ENCODE peak calls at places on chromosomes 2 and 18, in five cellular contexts. One of them, this sample, is unnamed.

GRCh38 chr2:57760448-57760847 is 286.2 kb upstream of the VRK2 start:
- DNase-seq in kidney: no peak
- DNase-seq in MM.1S: no peak
- DNase-seq in neural progenitor cell: peak
- DNase-seq in astrocyte of the spinal cord: no peak
- DNase-seq in this sample: no peak

GRCh38 chr2:208265371-208265806 is 666 bp upstream of the PIKFYVE start:
- DNase-seq in kidney: peak
- DNase-seq in MM.1S: peak
- DNase-seq in neural progenitor cell: peak
- DNase-seq in astrocyte of the spinal cord: no peak
- DNase-seq in this sample: peak

GRCh38 chr2:73257425-73258125 is 23.5 kb downstream of the CCT7 start:
- DNase-seq in kidney: no peak
- DNase-seq in MM.1S: no peak
- DNase-seq in neural progenitor cell: no peak
- DNase-seq in astrocyte of the spinal cord: no peak
- DNase-seq in this sample: no peak

GRCh38 chr2:190651413-190651812 is 2.5 kb downstream of the NAB1 start:
- DNase-seq in kidney: no peak
- DNase-seq in MM.1S: no peak
- DNase-seq in neural progenitor cell: no peak
- DNase-seq in astrocyte of the spinal cord: no peak
- DNase-seq in this sample: no peak

GRCh38 chr2:235194836-235195235 is 243.0 kb downstream of the SH3BP4 start:
- DNase-seq in kidney: no peak
- DNase-seq in MM.1S: no peak
- DNase-seq in neural progenitor cell: no peak
- DNase-seq in astrocyte of the spinal cord: no peak
- DNase-seq in this sample: no peak

GRCh38 chr2:230924470-230925341 is at the start of gene GPR55:
- DNase-seq in kidney: no peak
- DNase-seq in MM.1S: no peak
- DNase-seq in neural progenitor cell: peak
- DNase-seq in astrocyte of the spinal cord: no peak
- DNase-seq in this sample: no peak

GRCh38 chr2:225177098-225177497 is 134.8 kb upstream of the DOCK10 start:
- DNase-seq in kidney: no peak
- DNase-seq in MM.1S: no peak
- DNase-seq in neural progenitor cell: no peak
- DNase-seq in astrocyte of the spinal cord: peak
- DNase-seq in this sample: peak

GRCh38 chr2:68774569-68775271 is 40.1 kb downstream of the ARHGAP25 start:
- DNase-seq in kidney: peak
- DNase-seq in MM.1S: peak
- DNase-seq in neural progenitor cell: no peak
- DNase-seq in astrocyte of the spinal cord: no peak
- DNase-seq in this sample: peak

GRCh38 chr2:32697156-32697555 is 69.3 kb downstream of the TTC27 start:
- DNase-seq in kidney: no peak
- DNase-seq in MM.1S: no peak
- DNase-seq in neural progenitor cell: no peak
- DNase-seq in astrocyte of the spinal cord: peak
- DNase-seq in this sample: peak

GRCh38 chr2:241808051-241808450 is 942 bp upstream of the NEU4 start:
- DNase-seq in kidney: peak
- DNase-seq in MM.1S: no peak
- DNase-seq in neural progenitor cell: no peak
- DNase-seq in astrocyte of the spinal cord: no peak
- DNase-seq in this sample: peak

GRCh38 chr2:134718095-134718955 is 475 bp downstream of the TMEM163 start:
- DNase-seq in kidney: peak
- DNase-seq in MM.1S: no peak
- DNase-seq in neural progenitor cell: peak
- DNase-seq in astrocyte of the spinal cord: no peak
- DNase-seq in this sample: no peak

GRCh38 chr2:15359716-15360531 is 201.2 kb downstream of the NBAS start:
- DNase-seq in kidney: no peak
- DNase-seq in MM.1S: no peak
- DNase-seq in neural progenitor cell: no peak
- DNase-seq in astrocyte of the spinal cord: peak
- DNase-seq in this sample: peak

GRCh38 chr2:157874997-157875719 is 972 bp downstream of the ACVR1 start:
- DNase-seq in kidney: peak
- DNase-seq in MM.1S: peak
- DNase-seq in neural progenitor cell: peak
- DNase-seq in astrocyte of the spinal cord: peak
- DNase-seq in this sample: peak

GRCh38 chr2:3179208-3179607 is 198.4 kb downstream of the EIPR1 start:
- DNase-seq in kidney: no peak
- DNase-seq in MM.1S: no peak
- DNase-seq in neural progenitor cell: peak
- DNase-seq in astrocyte of the spinal cord: no peak
- DNase-seq in this sample: no peak

GRCh38 chr2:160792837-160793236 is 299.2 kb upstream of the RBMS1 start:
- DNase-seq in kidney: no peak
- DNase-seq in MM.1S: no peak
- DNase-seq in neural progenitor cell: no peak
- DNase-seq in astrocyte of the spinal cord: no peak
- DNase-seq in this sample: no peak

GRCh38 chr2:144334551-144334950 is 185.4 kb downstream of the ZEB2 start:
- DNase-seq in kidney: no peak
- DNase-seq in MM.1S: no peak
- DNase-seq in neural progenitor cell: no peak
- DNase-seq in astrocyte of the spinal cord: no peak
- DNase-seq in this sample: no peak

GRCh38 chr2:206211657-206212255 is 52.1 kb downstream of the EEF1B2 start:
- DNase-seq in kidney: no peak
- DNase-seq in MM.1S: no peak
- DNase-seq in neural progenitor cell: no peak
- DNase-seq in astrocyte of the spinal cord: peak
- DNase-seq in this sample: peak

GRCh38 chr2:236636714-236637485 is 67.3 kb downstream of the ACKR3 start:
- DNase-seq in kidney: no peak
- DNase-seq in MM.1S: no peak
- DNase-seq in neural progenitor cell: no peak
- DNase-seq in astrocyte of the spinal cord: no peak
- DNase-seq in this sample: no peak

GRCh38 chr2:42163444-42164045 is 5.6 kb upstream of the EML4 start:
- DNase-seq in kidney: no peak
- DNase-seq in MM.1S: no peak
- DNase-seq in neural progenitor cell: no peak
- DNase-seq in astrocyte of the spinal cord: no peak
- DNase-seq in this sample: peak

GRCh38 chr18:54388203-54389142 is 30.8 kb downstream of the C18orf54 start:
- DNase-seq in kidney: no peak
- DNase-seq in MM.1S: peak
- DNase-seq in neural progenitor cell: peak
- DNase-seq in astrocyte of the spinal cord: peak
- DNase-seq in this sample: peak

GRCh38 chr2:27323592-27324285 is 842 bp upstream of the MPV17 start:
- DNase-seq in kidney: no peak
- DNase-seq in MM.1S: peak
- DNase-seq in neural progenitor cell: no peak
- DNase-seq in astrocyte of the spinal cord: no peak
- DNase-seq in this sample: no peak

GRCh38 chr2:27322301-27322765 is 564 bp downstream of the MPV17 start:
- DNase-seq in kidney: peak
- DNase-seq in MM.1S: no peak
- DNase-seq in neural progenitor cell: no peak
- DNase-seq in astrocyte of the spinal cord: no peak
- DNase-seq in this sample: peak

GRCh38 chr2:27322766-27323591 is at the start of gene MPV17:
- DNase-seq in kidney: peak
- DNase-seq in MM.1S: peak
- DNase-seq in neural progenitor cell: peak
- DNase-seq in astrocyte of the spinal cord: peak
- DNase-seq in this sample: peak

GRCh38 chr2:27324720-27325119 is 1.8 kb upstream of the MPV17 start:
- DNase-seq in kidney: no peak
- DNase-seq in MM.1S: no peak
- DNase-seq in neural progenitor cell: no peak
- DNase-seq in astrocyte of the spinal cord: no peak
- DNase-seq in this sample: no peak

DNA sequence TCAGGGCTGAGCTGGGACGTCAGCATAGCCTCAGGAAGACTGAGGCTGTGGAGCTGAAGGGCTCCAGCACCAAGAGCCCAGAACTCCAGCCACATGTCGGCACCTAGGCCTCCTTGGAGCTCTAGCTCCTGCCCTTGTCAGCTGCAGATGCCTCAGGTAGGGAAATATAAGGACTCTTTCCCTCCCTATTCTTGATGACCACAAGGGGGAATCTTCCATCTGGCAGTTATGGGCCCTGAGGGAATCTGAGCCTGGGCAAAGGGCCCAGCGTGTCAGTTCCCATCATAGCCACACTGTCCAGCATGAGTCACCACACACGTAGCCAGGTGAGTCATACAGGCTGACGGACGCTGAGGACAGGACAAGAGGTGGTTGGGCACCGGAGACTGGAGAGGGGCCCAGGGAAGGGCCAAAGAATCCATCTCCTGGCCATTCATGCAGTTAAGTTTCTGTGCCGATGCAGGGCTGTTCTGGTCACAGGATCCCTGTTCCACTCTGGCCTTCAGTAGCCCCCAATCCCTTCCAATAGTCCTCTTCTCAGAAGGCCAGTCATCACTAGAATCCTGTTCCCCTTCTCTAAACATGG is 1.8 kb downstream of the MPV17 start:
- DNase-seq in kidney: peak
- DNase-seq in MM.1S: no peak
- DNase-seq in neural progenitor cell: peak
- DNase-seq in astrocyte of the spinal cord: peak
- DNase-seq in this sample: peak
- TF ChIP-seq CTCF in kidney: peak
- TF ChIP-seq CTCF in MM.1S: peak
- TF ChIP-seq CTCF in neural progenitor cell: peak
- TF ChIP-seq CTCF in astrocyte of the spinal cord: peak
- TF ChIP-seq CTCF in this sample: peak

DNA sequence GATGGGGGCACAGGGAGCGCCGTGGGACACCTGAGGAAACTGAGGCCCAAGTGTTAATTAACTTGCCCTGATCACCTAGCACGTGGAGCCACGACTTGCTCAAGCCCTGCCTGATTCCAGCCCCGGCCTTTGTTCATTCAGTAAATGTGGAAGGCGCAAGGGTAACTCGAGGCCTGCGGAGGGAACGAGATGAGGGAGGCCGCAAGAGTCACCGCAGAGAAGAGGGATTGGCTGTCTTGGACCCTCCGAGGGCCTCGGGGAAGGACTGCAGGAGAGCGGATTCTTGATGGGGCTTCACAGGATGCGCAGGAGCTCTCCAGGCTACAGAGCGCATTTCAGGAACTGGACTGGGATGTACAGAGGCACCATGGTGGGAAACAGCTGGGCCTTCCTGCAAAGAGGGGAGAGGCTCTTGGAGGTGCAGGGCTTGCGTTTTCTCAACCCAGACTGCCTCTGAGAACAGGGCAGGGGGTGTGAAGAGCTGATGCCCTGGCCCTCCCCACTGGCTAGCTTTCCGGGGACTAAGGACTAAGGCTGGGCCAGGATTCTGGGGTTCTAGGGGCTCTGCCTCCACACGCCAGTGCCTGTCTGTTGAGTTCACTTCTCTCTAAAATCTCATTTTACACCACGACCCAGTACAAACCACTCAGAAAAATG is 569 bp upstream of the ANKMY1 start:
- DNase-seq in kidney: no peak
- DNase-seq in MM.1S: no peak
- DNase-seq in neural progenitor cell: peak
- DNase-seq in astrocyte of the spinal cord: no peak
- DNase-seq in this sample: no peak
- H3K4me3 ChIP-seq in kidney: no peak
- H3K4me3 ChIP-seq in MM.1S: no peak
- H3K4me3 ChIP-seq in neural progenitor cell: peak
- H3K4me3 ChIP-seq in astrocyte of the spinal cord: peak
- H3K4me3 ChIP-seq in this sample: peak

GRCh38 chr2:156339866-156340265 is 7.3 kb upstream of the NR4A2 start:
- DNase-seq in kidney: no peak
- DNase-seq in MM.1S: no peak
- DNase-seq in neural progenitor cell: no peak
- DNase-seq in astrocyte of the spinal cord: no peak
- DNase-seq in this sample: no peak

GRCh38 chr2:156342252-156343095 is 10.0 kb upstream of the NR4A2 start:
- DNase-seq in kidney: peak
- DNase-seq in MM.1S: peak
- DNase-seq in neural progenitor cell: peak
- DNase-seq in astrocyte of the spinal cord: peak
- DNase-seq in this sample: peak

GRCh38 chr2:156340377-156340776 is 7.9 kb upstream of the NR4A2 start:
- DNase-seq in kidney: no peak
- DNase-seq in MM.1S: no peak
- DNase-seq in neural progenitor cell: no peak
- DNase-seq in astrocyte of the spinal cord: no peak
- DNase-seq in this sample: no peak

GRCh38 chr2:156341482-156342251 is 9.1 kb upstream of the NR4A2 start:
- DNase-seq in kidney: peak
- DNase-seq in MM.1S: peak
- DNase-seq in neural progenitor cell: peak
- DNase-seq in astrocyte of the spinal cord: peak
- DNase-seq in this sample: peak

DNA sequence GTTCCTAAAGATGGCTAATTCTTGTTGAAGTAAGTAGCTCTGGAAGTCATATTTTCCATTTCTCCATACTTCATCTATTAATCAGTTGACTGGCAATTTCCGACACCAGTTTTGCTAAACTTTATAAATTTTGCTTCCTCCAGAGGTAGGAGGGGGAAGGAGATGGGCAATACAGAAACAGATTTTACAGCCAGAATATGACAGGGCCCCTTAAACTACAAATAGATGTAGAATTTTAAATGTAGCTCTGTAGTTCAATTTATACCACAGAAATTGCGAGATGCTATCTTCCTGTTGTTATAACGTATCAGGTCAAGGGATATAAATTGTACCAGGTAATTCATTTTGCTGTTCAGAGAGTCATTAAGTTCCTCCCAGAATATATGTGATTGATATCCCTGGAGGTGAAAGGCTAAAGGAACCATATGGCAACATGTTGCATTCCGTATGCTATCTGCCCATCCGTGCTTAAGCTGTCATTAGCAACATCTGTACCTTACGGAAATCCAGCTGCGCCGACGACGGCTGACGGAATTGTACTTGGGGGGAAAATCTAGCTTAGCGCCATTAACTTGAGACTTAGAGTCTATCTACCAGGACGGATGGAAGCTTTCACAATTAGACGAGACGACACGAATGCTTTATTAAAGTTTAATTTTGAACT is 8.4 kb upstream of the NR4A2 start:
- DNase-seq in kidney: no peak
- DNase-seq in MM.1S: peak
- DNase-seq in neural progenitor cell: peak
- DNase-seq in astrocyte of the spinal cord: no peak
- DNase-seq in this sample: peak
- TF ChIP-seq CTCF in kidney: no peak
- TF ChIP-seq CTCF in MM.1S: no peak
- TF ChIP-seq CTCF in neural progenitor cell: no peak
- TF ChIP-seq CTCF in astrocyte of the spinal cord: no peak
- TF ChIP-seq CTCF in this sample: no peak

DNA sequence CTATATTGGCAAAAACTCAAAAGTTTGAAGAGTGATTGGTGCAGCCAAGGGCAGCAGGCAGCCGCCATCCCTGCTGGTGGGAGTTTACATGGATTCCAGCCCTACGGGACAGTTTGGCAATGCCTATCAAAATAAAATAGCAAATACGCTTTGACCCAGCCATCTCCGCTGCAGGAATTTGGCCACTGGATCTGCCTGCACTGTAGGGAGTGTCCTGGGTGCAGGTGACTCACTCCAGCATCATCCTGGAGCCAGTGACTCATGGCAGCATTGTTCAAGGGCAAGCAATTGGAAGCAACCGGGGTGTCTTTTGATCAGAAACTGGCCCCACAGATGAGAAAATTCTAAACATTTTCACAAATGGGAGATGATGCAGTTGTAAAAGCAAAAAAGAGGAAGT is 24.6 kb downstream of the NGEF start:
- DNase-seq in kidney: no peak
- DNase-seq in MM.1S: no peak
- DNase-seq in neural progenitor cell: no peak
- DNase-seq in astrocyte of the spinal cord: peak
- DNase-seq in this sample: peak
- H3K4me3 ChIP-seq in kidney: no peak
- H3K4me3 ChIP-seq in MM.1S: no peak
- H3K4me3 ChIP-seq in neural progenitor cell: no peak
- H3K4me3 ChIP-seq in astrocyte of the spinal cord: no peak
- H3K4me3 ChIP-seq in this sample: no peak

This sample was measured in fibroblast of villous mesenchyme.